ENCODE peak calls at places on chromosome 13, in nine cellular contexts. One of them, this sample, is unnamed.
A peak's percentile ranks its signal among the peaks of the same experiment; 100 is the strongest.

GRCh38 chr13:30863796-30864195 is 42.3 kb upstream of the MEDAG start:
- DNase-seq in stomach: no peak
- DNase-seq in kidney: no peak
- DNase-seq in left ventricle myocardium inferior: no peak
- DNase-seq in GM23338: peak; percentile 85
- DNase-seq in neural progenitor cell: no peak
- DNase-seq in psoas muscle: no peak
- DNase-seq in left lung: no peak
- DNase-seq in WERI-Rb-1: no peak
- DNase-seq in this sample: no peak

GRCh38 chr13:28735481-28736029 is 16.8 kb upstream of the SLC46A3 start:
- DNase-seq in stomach: no peak
- DNase-seq in kidney: no peak
- DNase-seq in left ventricle myocardium inferior: no peak
- DNase-seq in GM23338: no peak
- DNase-seq in neural progenitor cell: no peak
- DNase-seq in psoas muscle: no peak
- DNase-seq in left lung: no peak
- DNase-seq in WERI-Rb-1: no peak
- DNase-seq in this sample: no peak

GRCh38 chr13:113411216-113412023 is 41.9 kb downstream of the ADPRHL1 start:
- DNase-seq in stomach: no peak
- DNase-seq in kidney: no peak
- DNase-seq in left ventricle myocardium inferior: peak; percentile 79
- DNase-seq in GM23338: no peak
- DNase-seq in neural progenitor cell: peak; percentile 1
- DNase-seq in psoas muscle: peak; percentile 97
- DNase-seq in left lung: peak; percentile 54
- DNase-seq in WERI-Rb-1: peak; percentile 80
- DNase-seq in this sample: peak; percentile 91

GRCh38 chr13:113483504-113484287 is 6.8 kb downstream of the DCUN1D2 start:
- DNase-seq in stomach: no peak
- DNase-seq in kidney: no peak
- DNase-seq in left ventricle myocardium inferior: no peak
- DNase-seq in GM23338: no peak
- DNase-seq in neural progenitor cell: peak; percentile 21
- DNase-seq in psoas muscle: no peak
- DNase-seq in left lung: no peak
- DNase-seq in WERI-Rb-1: no peak
- DNase-seq in this sample: no peak

GRCh38 chr13:32309312-32309711 is 5.9 kb downstream of the ZAR1L start:
- DNase-seq in stomach: no peak
- DNase-seq in kidney: no peak
- DNase-seq in left ventricle myocardium inferior: no peak
- DNase-seq in GM23338: no peak
- DNase-seq in neural progenitor cell: no peak
- DNase-seq in psoas muscle: no peak
- DNase-seq in left lung: no peak
- DNase-seq in WERI-Rb-1: no peak
- DNase-seq in this sample: no peak

GRCh38 chr13:48400090-48400694 is 12.7 kb downstream of the LPAR6 start:
- DNase-seq in stomach: no peak
- DNase-seq in kidney: no peak
- DNase-seq in left ventricle myocardium inferior: no peak
- DNase-seq in GM23338: no peak
- DNase-seq in neural progenitor cell: no peak
- DNase-seq in psoas muscle: no peak
- DNase-seq in left lung: no peak
- DNase-seq in WERI-Rb-1: no peak
- DNase-seq in this sample: no peak

GRCh38 chr13:30846311-30846710 is 59.8 kb upstream of the MEDAG start:
- DNase-seq in stomach: no peak
- DNase-seq in kidney: no peak
- DNase-seq in left ventricle myocardium inferior: no peak
- DNase-seq in GM23338: no peak
- DNase-seq in neural progenitor cell: no peak
- DNase-seq in psoas muscle: no peak
- DNase-seq in left lung: no peak
- DNase-seq in WERI-Rb-1: no peak
- DNase-seq in this sample: no peak

GRCh38 chr13:106534844-106535551 is 464 bp downstream of the EFNB2 start:
- DNase-seq in stomach: peak; percentile 35
- DNase-seq in kidney: peak; percentile 83
- DNase-seq in left ventricle myocardium inferior: peak; percentile 17
- DNase-seq in GM23338: peak; percentile 35
- DNase-seq in neural progenitor cell: no peak
- DNase-seq in psoas muscle: peak; percentile 72
- DNase-seq in left lung: peak; percentile 90
- DNase-seq in WERI-Rb-1: peak; percentile 68
- DNase-seq in this sample: no peak

GRCh38 chr13:50934735-50935419 is 25.3 kb downstream of the RNASEH2B start:
- DNase-seq in stomach: no peak
- DNase-seq in kidney: no peak
- DNase-seq in left ventricle myocardium inferior: no peak
- DNase-seq in GM23338: no peak
- DNase-seq in neural progenitor cell: no peak
- DNase-seq in psoas muscle: no peak
- DNase-seq in left lung: no peak
- DNase-seq in WERI-Rb-1: no peak
- DNase-seq in this sample: no peak

GRCh38 chr13:35552172-35552844 is 75.8 kb upstream of the MAB21L1 start:
- DNase-seq in stomach: no peak
- DNase-seq in kidney: no peak
- DNase-seq in left ventricle myocardium inferior: no peak
- DNase-seq in GM23338: no peak
- DNase-seq in neural progenitor cell: no peak
- DNase-seq in psoas muscle: no peak
- DNase-seq in left lung: no peak
- DNase-seq in WERI-Rb-1: no peak
- DNase-seq in this sample: no peak

GRCh38 chr13:35554972-35555623 is 78.6 kb upstream of the MAB21L1 start:
- DNase-seq in stomach: no peak
- DNase-seq in kidney: no peak
- DNase-seq in left ventricle myocardium inferior: no peak
- DNase-seq in GM23338: no peak
- DNase-seq in neural progenitor cell: no peak
- DNase-seq in psoas muscle: no peak
- DNase-seq in left lung: no peak
- DNase-seq in WERI-Rb-1: no peak
- DNase-seq in this sample: no peak

DNA sequence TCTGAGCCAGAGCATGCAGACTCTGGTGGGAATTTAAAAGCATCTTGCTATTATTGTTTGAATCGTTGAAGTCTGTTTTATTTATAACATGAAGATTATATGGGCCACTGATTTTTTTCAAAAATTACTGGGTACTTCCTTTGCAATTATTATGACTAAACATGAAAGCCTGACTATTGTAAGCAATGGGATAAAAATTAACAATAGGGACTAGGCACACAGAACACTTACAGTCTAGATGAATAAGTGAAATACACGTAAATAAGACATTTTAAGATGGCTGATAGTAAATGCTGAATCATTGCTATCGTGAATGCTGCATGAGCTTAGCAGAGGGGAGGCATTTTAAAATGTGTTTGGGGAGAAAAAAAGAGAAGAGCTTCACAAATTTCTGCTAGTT is 81.0 kb upstream of the MAB21L1 start:
- DNase-seq in stomach: no peak
- DNase-seq in kidney: no peak
- DNase-seq in left ventricle myocardium inferior: no peak
- DNase-seq in GM23338: no peak
- DNase-seq in neural progenitor cell: no peak
- DNase-seq in psoas muscle: no peak
- DNase-seq in left lung: no peak
- DNase-seq in WERI-Rb-1: no peak
- DNase-seq in this sample: no peak
- H3K36me3 ChIP-seq in stomach: no peaks in the 10 kb centered on the region
- H3K36me3 ChIP-seq in kidney: no peaks in the 10 kb centered on the region
- H3K36me3 ChIP-seq in left ventricle myocardium inferior: no peaks in the 10 kb centered on the region
- H3K36me3 ChIP-seq in GM23338: no peaks in the 10 kb centered on the region
- H3K36me3 ChIP-seq in neural progenitor cell: no peaks in the 10 kb centered on the region
- H3K36me3 ChIP-seq in psoas muscle: no peaks in the 10 kb centered on the region
- H3K36me3 ChIP-seq in left lung: no peaks in the 10 kb centered on the region
- H3K36me3 ChIP-seq in WERI-Rb-1: no peaks in the 10 kb centered on the region
- H3K36me3 ChIP-seq in this sample: peaks cover 3% of the 10 kb centered on the region

GRCh38 chr13:110199046-110199831 is 107.7 kb downstream of the COL4A1 start:
- DNase-seq in stomach: no peak
- DNase-seq in kidney: no peak
- DNase-seq in left ventricle myocardium inferior: no peak
- DNase-seq in GM23338: no peak
- DNase-seq in neural progenitor cell: no peak
- DNase-seq in psoas muscle: no peak
- DNase-seq in left lung: no peak
- DNase-seq in WERI-Rb-1: no peak
- DNase-seq in this sample: no peak

GRCh38 chr13:110195547-110196485 is 111.1 kb downstream of the COL4A1 start:
- DNase-seq in stomach: no peak
- DNase-seq in kidney: no peak
- DNase-seq in left ventricle myocardium inferior: no peak
- DNase-seq in GM23338: no peak
- DNase-seq in neural progenitor cell: no peak
- DNase-seq in psoas muscle: no peak
- DNase-seq in left lung: no peak
- DNase-seq in WERI-Rb-1: no peak
- DNase-seq in this sample: no peak

GRCh38 chr13:110197041-110197440 is 109.9 kb downstream of the COL4A1 start:
- DNase-seq in stomach: no peak
- DNase-seq in kidney: no peak
- DNase-seq in left ventricle myocardium inferior: no peak
- DNase-seq in GM23338: no peak
- DNase-seq in neural progenitor cell: no peak
- DNase-seq in psoas muscle: no peak
- DNase-seq in left lung: no peak
- DNase-seq in WERI-Rb-1: no peak
- DNase-seq in this sample: no peak

GRCh38 chr13:110200276-110200675 is 106.7 kb downstream of the COL4A1 start:
- DNase-seq in stomach: no peak
- DNase-seq in kidney: no peak
- DNase-seq in left ventricle myocardium inferior: no peak
- DNase-seq in GM23338: no peak
- DNase-seq in neural progenitor cell: no peak
- DNase-seq in psoas muscle: no peak
- DNase-seq in left lung: no peak
- DNase-seq in WERI-Rb-1: no peak
- DNase-seq in this sample: no peak

GRCh38 chr13:110197471-110197870 is 109.5 kb downstream of the COL4A1 start:
- DNase-seq in stomach: no peak
- DNase-seq in kidney: no peak
- DNase-seq in left ventricle myocardium inferior: no peak
- DNase-seq in GM23338: no peak
- DNase-seq in neural progenitor cell: no peak
- DNase-seq in psoas muscle: no peak
- DNase-seq in left lung: no peak
- DNase-seq in WERI-Rb-1: no peak
- DNase-seq in this sample: no peak
- H3K36me3 ChIP-seq in stomach: peaks cover 20% of the 10 kb centered on the region
- H3K36me3 ChIP-seq in kidney: peaks cover 67% of the 10 kb centered on the region
- H3K36me3 ChIP-seq in left ventricle myocardium inferior: peaks cover 93% of the 10 kb centered on the region
- H3K36me3 ChIP-seq in GM23338: no peaks in the 10 kb centered on the region
- H3K36me3 ChIP-seq in neural progenitor cell: no peaks in the 10 kb centered on the region
- H3K36me3 ChIP-seq in psoas muscle: no peaks in the 10 kb centered on the region
- H3K36me3 ChIP-seq in left lung: no peaks in the 10 kb centered on the region
- H3K36me3 ChIP-seq in WERI-Rb-1: no peaks in the 10 kb centered on the region
- H3K36me3 ChIP-seq in this sample: peaks cover 21% of the 10 kb centered on the region

GRCh38 chr13:111165611-111166010 is 50.5 kb downstream of the ARHGEF7 start:
- DNase-seq in stomach: no peak
- DNase-seq in kidney: no peak
- DNase-seq in left ventricle myocardium inferior: no peak
- DNase-seq in GM23338: no peak
- DNase-seq in neural progenitor cell: no peak
- DNase-seq in psoas muscle: no peak
- DNase-seq in left lung: no peak
- DNase-seq in WERI-Rb-1: no peak
- DNase-seq in this sample: no peak

GRCh38 chr13:111165189-111165588 is 50.1 kb downstream of the ARHGEF7 start:
- DNase-seq in stomach: no peak
- DNase-seq in kidney: no peak
- DNase-seq in left ventricle myocardium inferior: no peak
- DNase-seq in GM23338: no peak
- DNase-seq in neural progenitor cell: no peak
- DNase-seq in psoas muscle: peak; percentile 89
- DNase-seq in left lung: no peak
- DNase-seq in WERI-Rb-1: no peak
- DNase-seq in this sample: no peak

GRCh38 chr13:111167290-111167689 is 52.2 kb downstream of the ARHGEF7 start:
- DNase-seq in stomach: no peak
- DNase-seq in kidney: no peak
- DNase-seq in left ventricle myocardium inferior: no peak
- DNase-seq in GM23338: no peak
- DNase-seq in neural progenitor cell: no peak
- DNase-seq in psoas muscle: no peak
- DNase-seq in left lung: no peak
- DNase-seq in WERI-Rb-1: no peak
- DNase-seq in this sample: no peak

GRCh38 chr13:111168116-111168515 is 53.0 kb downstream of the ARHGEF7 start:
- DNase-seq in stomach: no peak
- DNase-seq in kidney: no peak
- DNase-seq in left ventricle myocardium inferior: no peak
- DNase-seq in GM23338: no peak
- DNase-seq in neural progenitor cell: no peak
- DNase-seq in psoas muscle: no peak
- DNase-seq in left lung: no peak
- DNase-seq in WERI-Rb-1: no peak
- DNase-seq in this sample: no peak

DNA sequence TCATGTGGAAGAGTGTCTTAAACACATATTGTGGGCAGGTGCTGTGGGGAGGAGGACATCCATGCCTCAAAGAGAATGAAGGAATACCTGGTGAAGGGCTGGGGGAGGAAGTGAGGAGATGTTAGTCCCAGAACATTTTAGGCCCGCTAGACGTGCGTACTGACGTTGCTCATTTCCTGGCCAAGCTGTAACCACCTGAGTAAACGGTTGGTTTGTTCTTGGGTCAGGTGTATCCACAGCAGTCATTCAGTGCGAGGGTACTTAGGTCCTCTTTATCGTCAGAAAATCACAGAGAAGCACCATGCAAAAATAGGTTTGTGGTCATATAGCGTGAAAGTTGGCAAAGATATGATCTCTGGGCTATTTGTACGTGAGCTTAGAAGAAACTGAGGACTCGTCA is 51.8 kb downstream of the ARHGEF7 start:
- DNase-seq in stomach: no peak
- DNase-seq in kidney: no peak
- DNase-seq in left ventricle myocardium inferior: no peak
- DNase-seq in GM23338: no peak
- DNase-seq in neural progenitor cell: no peak
- DNase-seq in psoas muscle: no peak
- DNase-seq in left lung: no peak
- DNase-seq in WERI-Rb-1: no peak
- DNase-seq in this sample: no peak
- H3K36me3 ChIP-seq in stomach: no peaks in the 10 kb centered on the region
- H3K36me3 ChIP-seq in kidney: no peaks in the 10 kb centered on the region
- H3K36me3 ChIP-seq in left ventricle myocardium inferior: peaks cover 3% of the 10 kb centered on the region
- H3K36me3 ChIP-seq in GM23338: no peaks in the 10 kb centered on the region
- H3K36me3 ChIP-seq in neural progenitor cell: no peaks in the 10 kb centered on the region
- H3K36me3 ChIP-seq in psoas muscle: no peaks in the 10 kb centered on the region
- H3K36me3 ChIP-seq in left lung: no peaks in the 10 kb centered on the region
- H3K36me3 ChIP-seq in WERI-Rb-1: peaks cover 33% of the 10 kb centered on the region
- H3K36me3 ChIP-seq in this sample: peaks cover 6% of the 10 kb centered on the region

GRCh38 chr13:110438211-110438610 is 123.3 kb downstream of the RAB20 start:
- DNase-seq in stomach: no peak
- DNase-seq in kidney: peak; percentile 80
- DNase-seq in left ventricle myocardium inferior: no peak
- DNase-seq in GM23338: no peak
- DNase-seq in neural progenitor cell: no peak
- DNase-seq in psoas muscle: no peak
- DNase-seq in left lung: peak; percentile 71
- DNase-seq in WERI-Rb-1: no peak
- DNase-seq in this sample: no peak
- H3K36me3 ChIP-seq in stomach: peaks cover 24% of the 10 kb centered on the region
- H3K36me3 ChIP-seq in kidney: peaks cover 47% of the 10 kb centered on the region
- H3K36me3 ChIP-seq in left ventricle myocardium inferior: peaks cover 94% of the 10 kb centered on the region
- H3K36me3 ChIP-seq in GM23338: peaks cover 6% of the 10 kb centered on the region
- H3K36me3 ChIP-seq in neural progenitor cell: no peaks in the 10 kb centered on the region
- H3K36me3 ChIP-seq in psoas muscle: peaks cover 2% of the 10 kb centered on the region
- H3K36me3 ChIP-seq in left lung: no peaks in the 10 kb centered on the region
- H3K36me3 ChIP-seq in WERI-Rb-1: peaks cover 11% of the 10 kb centered on the region
- H3K36me3 ChIP-seq in this sample: peaks cover 36% of the 10 kb centered on the region

This sample was measured in BJ.